ENCODE peak calls at places on chromosomes 11 and 22, in ten cellular contexts. N is SK-N-SH; T is kidney tubule cell; H is NCI-H345; B is activated CD4-positive, CD25-positive, alpha-beta regulatory T cell; Y is activated CD4-positive, alpha-beta T cell treated with anti-CD3 and anti-CD28 coated beads, Interleukin-2, amount 50 U/mL, for 24 hours; P is NCI-H1105 treated with DMSO at 0.1 percent for 48 hours; D is thoracic aorta; V is NCI-H1436; A is fibroblast of the aortic adventitia. O is an unnamed sample.

GRCh38 chr11:18005376-18006129 is 7.3 kb downstream of the SERGEF start:
- DNase-seq in N (no peak), T (peak; percentile 36), H (no peak), B (no peak), Y (no peak), P (no peak), D (no peak), V (no peak), A (no peak), O (no peak)

GRCh38 chr11:119486016-119486415 is 63.0 kb upstream of the THY1 start:
- DNase-seq in N (no peak), T (no peak), H (no peak), B (no peak), Y (no peak), P (no peak), D (no peak), V (no peak), A (no peak), O (no peak)

GRCh38 chr11:59141673-59142460 is 789 bp upstream of the FAM111A start:
- DNase-seq in N (no peak), T (peak; percentile 40), H (no peak), B (no peak), Y (no peak), P (peak; percentile 8), D (no peak), V (no peak), A (peak; percentile 61), O (no peak)

GRCh38 chr11:96748639-96749370 is 359.0 kb downstream of the JRKL start:
- DNase-seq in N (no peak), T (peak; percentile 20), H (no peak), B (no peak), Y (no peak), P (no peak), D (no peak), V (no peak), A (peak; percentile 65), O (no peak)

GRCh38 chr22:48960981-48961655 is 866.6 kb downstream of the BRD1 start:
- DNase-seq in N (no peak), T (peak; percentile 25), H (no peak), B (no peak), Y (no peak), P (no peak), D (no peak), V (no peak), A (no peak), O (no peak)

GRCh38 chr11:86785576-86785975 is 14.8 kb upstream of the PRSS23 start:
- DNase-seq in N (no peak), T (no peak), H (no peak), B (no peak), Y (no peak), P (no peak), D (no peak), V (no peak), A (no peak), O (no peak)

GRCh38 chr11:66237867-66238266 is 30.6 kb upstream of the RAB1B start:
- DNase-seq in N (no peak), T (no peak), H (no peak), B (no peak), Y (no peak), P (no peak), D (no peak), V (no peak), A (no peak), O (no peak)

GRCh38 chr11:45856044-45856468 is 8.8 kb downstream of the CRY2 start:
- DNase-seq in N (no peak), T (no peak), H (no peak), B (no peak), Y (no peak), P (no peak), D (no peak), V (no peak), A (peak; percentile 87), O (no peak)

GRCh38 chr11:72771507-72771906 is 19.3 kb upstream of the ARAP1 start:
- DNase-seq in N (peak; percentile 44), T (peak; percentile 58), H (no peak), B (no peak), Y (no peak), P (no peak), D (no peak), V (no peak), A (peak; percentile 40), O (no peak)

GRCh38 chr22:46055176-46055850 is 78.4 kb upstream of the WNT7B start:
- DNase-seq in N (peak; percentile 51), T (no peak), H (no peak), B (no peak), Y (no peak), P (peak; percentile 40), D (no peak), V (no peak), A (peak; percentile 48), O (no peak)

GRCh38 chr11:69202511-69203221 is 46.9 kb downstream of the SMIM38 start:
- DNase-seq in N (no peak), T (no peak), H (no peak), B (no peak), Y (no peak), P (no peak), D (no peak), V (no peak), A (no peak), O (no peak)

GRCh38 chr22:24066872-24067271 is 55.8 kb downstream of the CABIN1 start:
- DNase-seq in N (no peak), T (no peak), H (peak; percentile 8), B (no peak), Y (no peak), P (peak; percentile 85), D (no peak), V (no peak), A (no peak), O (no peak)

GRCh38 chr11:8230178-8230859 is 33.4 kb downstream of the LMO1 start:
- DNase-seq in N (no peak), T (no peak), H (no peak), B (no peak), Y (no peak), P (no peak), D (no peak), V (no peak), A (no peak), O (no peak)

O was measured in NCI-H2081.